ENCODE peak calls at places on chromosomes 1 and 21, in ten cellular contexts. P is transverse colon, H is HepG2, C is K562, I is Panc1, S is spleen, L is sigmoid colon, W is stomach, M is suprapubic skin, J is GM23338. B is an unnamed sample.

GRCh38 chr1:90820727-90821126 is 103.6 kb upstream of the BARHL2 start:
- DNase-seq in I (no peak), W (no peak), S (no peak), P (no peak), J (no peak), L (no peak), M (no peak), H (no peak), C (no peak), B (no peak)

GRCh38 chr1:2559509-2560298 is 3.5 kb downstream of the TNFRSF14 start:
- DNase-seq in W (no peak), P (no peak), J (no peak), H (no peak), M (no peak), L (no peak), I (no peak), S (no peak), C (no peak), B (no peak)

GRCh38 chr1:97270508-97271307 is 549.1 kb downstream of the PTBP2 start:
- DNase-seq in H (no peak), L (no peak), J (no peak), S (no peak), M (no peak), P (no peak), I (no peak), W (no peak), C (no peak), B (no peak)

GRCh38 chr1:154148787-154149186 is 6.1 kb downstream of the NUP210L start:
- DNase-seq in C (no peak), M (no peak), J (no peak), H (no peak), I (no peak), S (no peak), W (no peak), P (no peak), L (no peak), B (no peak)

GRCh38 chr1:40305451-40305850 is 11.6 kb downstream of the COL9A2 start:
- DNase-seq in P (no peak), C (peak; percentile 62), J (peak; percentile 40), W (no peak), I (no peak), M (no peak), S (no peak), L (no peak), H (no peak), B (no peak)

GRCh38 chr1:184755226-184756065 is 788 bp upstream of the EDEM3 start:
- DNase-seq in C (peak; percentile 55), P (peak; percentile 13), S (no peak), W (no peak), L (no peak), J (peak; percentile 19), H (no peak), I (peak; percentile 5), M (no peak), B (no peak)

GRCh38 chr1:210360852-210361477 is 32.3 kb downstream of the HHAT start:
- DNase-seq in L (no peak), P (no peak), I (peak; percentile 15), H (peak; percentile 52), S (no peak), M (no peak), C (peak; percentile 24), J (peak; percentile 60), W (no peak), B (no peak)

GRCh38 chr1:49171941-49172593 is 395.4 kb upstream of the BEND5 start:
- DNase-seq in L (no peak), J (no peak), I (no peak), S (no peak), P (no peak), W (no peak), H (no peak), M (no peak), C (no peak), B (no peak)

GRCh38 chr21:34133802-34134201 is 60.4 kb downstream of the MRPS6 start:
- DNase-seq in P (no peak), H (no peak), J (peak; percentile 56), C (no peak), I (no peak), W (no peak), S (no peak), M (no peak), L (no peak), B (no peak)

GRCh38 chr1:2594001-2594640 is 7.5 kb downstream of the PRXL2B start:
- DNase-seq in S (peak; percentile 88), J (no peak), I (no peak), H (no peak), L (peak; percentile 70), W (peak; percentile 77), C (no peak), P (peak; percentile 65), M (peak; percentile 67), B (no peak)

GRCh38 chr1:155801149-155801548 is 55.9 kb downstream of the GON4L start:
- DNase-seq in P (no peak), C (no peak), J (no peak), W (no peak), S (no peak), L (no peak), M (no peak), I (no peak), H (no peak), B (no peak)

GRCh38 chr1:202479630-202480029 is 131.1 kb downstream of the PPP1R12B start:
- DNase-seq in H (no peak), L (no peak), P (no peak), C (no peak), J (no peak), S (no peak), W (no peak), M (no peak), I (no peak), B (no peak)

GRCh38 chr1:41840592-41841246 is 78.0 kb downstream of the HIVEP3 start:
- DNase-seq in S (no peak), P (no peak), L (no peak), H (no peak), I (no peak), W (no peak), J (no peak), C (no peak), M (no peak), B (peak; percentile 24)

GRCh38 chr1:183002797-183003594 is 20.2 kb upstream of the LAMC1 start:
- DNase-seq in L (no peak), C (no peak), H (no peak), P (no peak), S (no peak), W (no peak), I (no peak), J (no peak), M (no peak), B (no peak)

GRCh38 chr1:166133276-166133841 is 33.4 kb downstream of the FAM78B start:
- DNase-seq in L (no peak), I (peak; percentile 2), M (no peak), H (no peak), S (no peak), J (peak; percentile 52), P (no peak), W (no peak), C (peak; percentile 32), B (no peak)

GRCh38 chr1:198849108-198849507 is 210.3 kb downstream of the PTPRC start:
- DNase-seq in M (no peak), S (no peak), I (no peak), L (no peak), C (no peak), H (no peak), J (no peak), W (no peak), P (no peak), B (no peak)
- TF ChIP-seq POLR2AphosphoS5 in M (no peak), S (no peak), I (no peak), L (no peak), C (no peak), H (no peak), J (no peak), W (no peak), P (no peak), B (no peak)

DNA sequence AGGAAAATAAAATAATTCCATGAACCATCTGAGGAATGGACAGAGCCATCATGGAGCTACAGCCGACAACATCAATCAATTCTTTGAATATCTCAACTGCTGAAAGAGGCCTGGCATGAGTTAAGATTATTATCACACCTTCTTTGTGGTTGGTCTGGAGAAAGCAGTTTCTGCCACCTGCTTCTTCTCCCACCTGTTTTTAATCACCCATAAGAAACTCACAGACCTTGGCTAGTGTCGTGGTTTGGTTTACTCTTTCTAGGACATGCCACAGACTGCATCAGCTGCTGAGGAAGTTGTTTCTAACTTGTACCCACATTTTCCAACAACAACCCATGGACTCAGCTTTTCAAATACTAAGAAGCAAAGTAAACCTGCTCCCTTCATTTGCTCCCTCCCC is 65.6 kb downstream of the NTPCR start:
- DNase-seq in S (no peak), J (no peak), C (no peak), M (no peak), H (no peak), L (no peak), P (no peak), W (no peak), I (no peak), B (no peak)
- TF ChIP-seq POLR2AphosphoS5 in S (no peak), J (no peak), C (no peak), M (no peak), H (no peak), L (no peak), P (no peak), W (no peak), I (no peak), B (no peak)

GRCh38 chr1:17053685-17054410 is at the start of gene SDHB:
- DNase-seq in L (peak; percentile 100), I (peak; percentile 98), C (peak; percentile 99), J (peak; percentile 98), W (peak; percentile 99), S (peak; percentile 100), P (peak; percentile 99), H (peak; percentile 94), M (peak; percentile 99), B (peak; percentile 98)
- TF ChIP-seq POLR2AphosphoS5 in L (peak; percentile 96), I (peak; percentile 79), C (peak; percentile 83), J (peak; percentile 77), W (peak; percentile 99), S (peak; percentile 100), P (peak; percentile 97), H (peak; percentile 78), M (peak; percentile 89), B (peak; percentile 100)

GRCh38 chr1:229410370-229410691 is 23.6 kb downstream of the ACTA1 start:
- DNase-seq in M (no peak), I (no peak), P (no peak), W (no peak), J (no peak), S (no peak), C (no peak), L (no peak), H (no peak), B (no peak)

GRCh38 chr1:229411434-229412055 is 22.3 kb downstream of the ACTA1 start:
- DNase-seq in H (no peak), L (no peak), C (no peak), J (no peak), S (no peak), P (no peak), W (no peak), M (no peak), I (no peak), B (no peak)

GRCh38 chr1:229412056-229412455 is 21.8 kb downstream of the ACTA1 start:
- DNase-seq in I (no peak), W (no peak), C (no peak), L (no peak), H (no peak), M (no peak), S (no peak), P (no peak), J (no peak), B (no peak)

GRCh38 chr1:229409616-229410369 is 24.1 kb downstream of the ACTA1 start:
- DNase-seq in L (no peak), J (peak; percentile 20), M (no peak), P (no peak), H (peak; percentile 63), W (no peak), S (no peak), C (no peak), I (no peak), B (no peak)

GRCh38 chr1:229410692-229411433 is 23.0 kb downstream of the ACTA1 start:
- DNase-seq in M (no peak), P (peak; percentile 46), W (peak; percentile 71), L (peak; percentile 75), J (peak; percentile 61), H (no peak), C (peak; percentile 44), S (no peak), I (no peak), B (peak; percentile 25)
- TF ChIP-seq POLR2AphosphoS5 in M (no peak), P (no peak), W (no peak), L (no peak), J (no peak), H (no peak), C (no peak), S (no peak), I (no peak), B (no peak)

B was measured in prostate gland.